ENCODE peak calls at places on chromosomes 11 and 22, in six cellular contexts. W, R, U, X, H and O are unnamed samples.

GRCh38 chr22:16974298-16975084 is 33.5 kb downstream of the GAB4 start:
- DNase-seq in W (no peak), X (no peak), U (no peak), R (no peak), H (no peak), O (no peak)

GRCh38 chr22:30823015-30823370 is 128.3 kb downstream of the OSBP2 start:
- DNase-seq in R (no peak), U (no peak), W (no peak), X (no peak), H (no peak), O (no peak)

GRCh38 chr11:35305670-35306382 is 113.5 kb downstream of the SLC1A2 start:
- DNase-seq in X (peak), H (peak), W (peak), R (peak), U (no peak), O (no peak)

GRCh38 chr22:22887621-22888503 is at the start of gene IGLL5:
- DNase-seq in X (no peak), W (no peak), H (peak), R (no peak), U (no peak), O (no peak)

GRCh38 chr11:91396243-91397133 is 828.1 kb upstream of the FAT3 start:
- DNase-seq in W (no peak), X (peak), R (no peak), U (no peak), H (no peak), O (no peak)

GRCh38 chr11:112881461-112881860 is 79.8 kb upstream of the NCAM1 start:
- DNase-seq in U (peak), X (peak), W (peak), R (no peak), H (no peak), O (peak)

GRCh38 chr11:67055812-67056211 is 835 bp upstream of the RHOD start:
- DNase-seq in W (peak), U (no peak), X (peak), R (no peak), H (no peak), O (no peak)

GRCh38 chr22:43826142-43827093 is 14.3 kb upstream of the EFCAB6 start:
- DNase-seq in R (no peak), U (no peak), H (peak), X (peak), W (peak), O (no peak)

GRCh38 chr11:36376888-36377758 is 81.0 kb downstream of the PRR5L start:
- DNase-seq in R (no peak), W (peak), H (peak), X (peak), U (peak), O (peak)

GRCh38 chr11:109112748-109113378 is 309.1 kb upstream of the C11orf87 start:
- DNase-seq in H (no peak), U (no peak), R (no peak), X (peak), W (no peak), O (no peak)

GRCh38 chr22:26734339-26735018 is 77.1 kb downstream of the MIAT start:
- DNase-seq in U (no peak), R (no peak), W (no peak), H (no peak), X (peak), O (no peak)

GRCh38 chr11:102763440-102763839 is 17.0 kb downstream of the MMP10 start:
- DNase-seq in H (no peak), U (no peak), R (no peak), X (peak), W (no peak), O (no peak)

GRCh38 chr11:96293583-96293982 is 49.4 kb downstream of the MAML2 start:
- DNase-seq in R (peak), W (peak), U (no peak), X (peak), H (no peak), O (no peak)

GRCh38 chr11:74678591-74679512 is 52.4 kb downstream of the CHRDL2 start:
- DNase-seq in X (peak), R (no peak), H (no peak), U (no peak), W (peak), O (no peak)

GRCh38 chr11:110763249-110764011 is 51.2 kb upstream of the ARHGAP20 start:
- DNase-seq in W (peak), R (no peak), H (no peak), U (no peak), X (peak), O (peak)

GRCh38 chr22:36304429-36304828 is 51.5 kb downstream of the APOL1 start:
- DNase-seq in R (no peak), H (no peak), W (no peak), U (no peak), X (no peak), O (no peak)

GRCh38 chr11:31802609-31802989 is 8.5 kb downstream of the PAX6 start:
- DNase-seq in W (no peak), X (no peak), H (no peak), R (peak), U (no peak), O (no peak)

GRCh38 chr11:95147364-95147905 is 57.8 kb downstream of the ENDOD1 start:
- DNase-seq in U (no peak), R (no peak), X (peak), W (peak), H (peak), O (peak)

GRCh38 chr22:46593211-46593676 is 26.9 kb upstream of the GRAMD4 start:
- DNase-seq in W (no peak), U (no peak), R (peak), H (no peak), X (peak), O (no peak)

GRCh38 chr11:115452245-115452644 is 52.0 kb downstream of the CADM1 start:
- DNase-seq in R (no peak), H (no peak), W (no peak), U (no peak), X (no peak), O (no peak)

GRCh38 chr11:103808246-103808645 is 228.2 kb upstream of the DDI1 start:
- DNase-seq in X (peak), W (no peak), R (no peak), U (no peak), H (no peak), O (no peak)

GRCh38 chr22:32473388-32473952 is 1.1 kb upstream of the FBXO7 start:
- DNase-seq in W (peak), U (no peak), H (peak), R (peak), X (peak), O (peak)

GRCh38 chr11:131356201-131356600 is 14.2 kb upstream of the NTM start:
- DNase-seq in W (peak), U (no peak), R (no peak), X (peak), H (no peak), O (no peak)

GRCh38 chr11:107651672-107652071 is 60.2 kb downstream of the SLN start:
- DNase-seq in R (no peak), X (peak), W (no peak), H (no peak), U (no peak), O (no peak)

GRCh38 chr22:29031236-29031982 is 30.2 kb downstream of the C22orf31 start:
- DNase-seq in R (no peak), U (peak), X (peak), W (peak), H (no peak), O (peak)

GRCh38 chr11:73306977-73307322 is 1.1 kb upstream of the ARHGEF17 start:
- DNase-seq in W (no peak), R (no peak), X (no peak), U (no peak), H (no peak), O (no peak)

GRCh38 chr11:120573756-120574354 is 62.3 kb downstream of the GRIK4 start:
- DNase-seq in H (no peak), W (no peak), U (no peak), R (no peak), X (peak), O (no peak)